ENCODE peak calls at places on chromosomes 4 and X, in four cellular contexts. F, V, R and M are unnamed samples.

GRCh38 chr4:57147335-57148060 is 37.3 kb upstream of the IGFBP7 start:
- DNase-seq in F (no peak), V (no peak), R (no peak), M (peak)

GRCh38 chr4:108947526-108947925 is 184.7 kb upstream of the ETNPPL start:
- DNase-seq in F (no peak), V (no peak), R (no peak), M (no peak)

GRCh38 chr4:537436-538264 is 38.4 kb downstream of the TMEM271 start:
- DNase-seq in F (no peak), V (no peak), R (no peak), M (no peak)

GRCh38 chrX:136784231-136784630 is 3.5 kb upstream of the ARHGEF6 start:
- DNase-seq in F (no peak), V (no peak), R (no peak), M (no peak)

GRCh38 chr4:140088317-140088967 is 65.5 kb downstream of the MAML3 start:
- DNase-seq in F (no peak), V (no peak), R (no peak), M (peak)

GRCh38 chr4:122854444-122854843 is 27.8 kb downstream of the FGF2 start:
- DNase-seq in F (no peak), V (peak), R (peak), M (no peak)

GRCh38 chrX:149280011-149280410 is 225.1 kb downstream of the IDS start:
- DNase-seq in F (no peak), V (no peak), R (no peak), M (no peak)

GRCh38 chr4:61294001-61294400 is 93.9 kb downstream of the ADGRL3 start:
- DNase-seq in F (no peak), V (no peak), R (no peak), M (no peak)

GRCh38 chr4:174053895-174054294 is 229.6 kb downstream of the FBXO8 start:
- DNase-seq in F (no peak), V (no peak), R (no peak), M (no peak)

GRCh38 chr4:112370466-112370865 is 73.3 kb downstream of the ALPK1 start:
- DNase-seq in F (no peak), V (no peak), R (no peak), M (no peak)

GRCh38 chr4:182604161-182604591 is 313.0 kb downstream of the DCTD start:
- DNase-seq in F (no peak), V (no peak), R (no peak), M (peak)

GRCh38 chr4:133799916-133800315 is 401.7 kb downstream of the PABPC4L start:
- DNase-seq in F (no peak), V (no peak), R (no peak), M (peak)

GRCh38 chr4:40525811-40526598 is 103.7 kb downstream of the RBM47 start:
- DNase-seq in F (no peak), V (peak), R (peak), M (peak)

GRCh38 chr4:153510252-153511001 is 44.3 kb downstream of the TMEM131L start:
- DNase-seq in F (no peak), V (no peak), R (no peak), M (no peak)

GRCh38 chr4:79663157-79663556 is 255.1 kb upstream of the GK2 start:
- DNase-seq in F (no peak), V (no peak), R (no peak), M (no peak)

GRCh38 chr4:164731827-164732474 is 22.0 kb upstream of the SMIM31 start:
- DNase-seq in F (peak), V (peak), R (no peak), M (peak)

GRCh38 chr4:168831919-168832745 is 177.9 kb downstream of the CBR4 start:
- DNase-seq in F (peak), V (peak), R (peak), M (peak)

DNA sequence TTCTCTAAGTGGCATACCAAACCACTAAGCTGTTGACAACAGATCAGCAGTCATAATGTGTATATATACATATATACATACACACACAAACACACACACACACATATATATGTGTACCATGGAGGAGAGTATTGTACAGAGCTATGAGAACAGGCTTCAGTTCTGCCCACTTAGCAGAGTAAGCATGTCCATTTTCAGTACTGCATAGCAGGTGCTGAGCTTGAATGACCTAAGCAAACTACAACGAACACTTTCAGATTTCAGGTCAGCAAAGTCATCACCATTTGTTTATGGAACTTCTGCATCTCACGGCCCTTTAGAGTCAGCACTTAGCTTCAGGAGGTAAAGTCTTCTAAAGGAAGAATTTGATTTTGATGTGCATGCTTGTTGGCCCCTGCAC is 735.8 kb upstream of the ATOH1 start:
- DNase-seq in F (no peak), V (no peak), R (no peak), M (no peak)
- H3K4me3 ChIP-seq in F (no peak), V (no peak), R (no peak), M (no peak)

DNA sequence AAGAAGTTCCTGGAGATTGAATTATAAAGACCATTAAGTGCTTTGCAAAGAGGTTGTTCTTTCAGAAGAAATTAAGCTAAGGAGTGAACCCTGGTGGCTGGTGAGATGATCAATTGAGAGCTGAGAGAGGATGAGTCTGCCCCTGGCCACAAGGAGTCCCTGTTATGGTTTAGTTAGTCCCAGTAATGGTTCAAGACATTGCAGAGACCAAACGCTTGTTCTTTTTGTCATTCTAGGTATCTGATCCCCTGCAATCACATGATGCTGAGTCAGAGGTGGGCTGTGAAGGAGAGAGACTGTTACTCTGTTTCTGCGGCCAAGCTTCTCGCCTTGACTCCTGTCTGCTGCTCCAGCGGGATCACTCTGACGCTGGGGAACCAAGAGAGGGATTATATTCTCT is 114.5 kb downstream of the GATB start:
- DNase-seq in F (no peak), V (no peak), R (no peak), M (no peak)
- TF ChIP-seq CTCF in F (peak), V (no peak), R (no peak), M (no peak)

GRCh38 chrX:154541896-154542722 is 4.5 kb downstream of the G6PD start:
- DNase-seq in F (no peak), V (peak), R (peak), M (peak)
- H3K4me3 ChIP-seq in F (no peak), V (no peak), R (peak), M (no peak)

DNA sequence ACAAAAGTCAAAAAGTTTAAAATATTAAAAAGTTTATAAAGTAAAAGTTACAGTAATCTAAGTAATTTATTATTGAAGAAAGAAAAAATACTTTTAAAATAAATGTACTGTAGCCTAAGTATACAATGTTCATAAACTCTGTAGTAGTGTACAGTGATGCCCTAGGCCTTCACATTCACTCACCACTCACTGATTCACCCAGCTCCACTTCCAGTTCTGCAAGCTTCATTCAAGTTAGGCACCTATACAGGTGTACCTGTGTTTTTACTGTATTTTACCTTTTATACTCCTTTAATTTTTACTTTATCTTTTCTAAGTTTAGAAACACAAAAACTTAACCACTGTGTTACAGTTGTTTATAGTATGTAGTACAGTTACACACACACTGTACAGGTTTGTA is 40.1 kb upstream of the AGA start:
- DNase-seq in F (no peak), V (no peak), R (no peak), M (no peak)
- TF ChIP-seq CTCF in F (no peak), V (no peak), R (no peak), M (no peak)